ENCODE peak calls at places on chromosomes 5 and 9, in four cellular contexts. B is T follicular helper cell; A is GM04504; S is stimulated activated CD4-positive, alpha-beta T cell treated with anti-CD3 and anti-CD28 coated beads, Interleukin-4, amount 100 ng/mL, for 24 hours. P is an unnamed sample.

GRCh38 chr5:146047396-146047795 is 58.0 kb downstream of the PLAC8L1 start:
- DNase-seq in B (no peak), A (no peak), S (no peak), P (no peak)

GRCh38 chr9:33101104-33101951 is 24.9 kb upstream of the SMU1 start:
- DNase-seq in B (no peak), A (peak; percentile 68), S (no peak), P (peak; percentile 19)

GRCh38 chr9:123922911-123923310 is 7.0 kb downstream of the DENND1A start:
- DNase-seq in B (no peak), A (no peak), S (no peak), P (no peak)

GRCh38 chr5:124463840-124464239 is 282.6 kb downstream of the ZNF608 start:
- DNase-seq in B (no peak), A (no peak), S (no peak), P (no peak)

GRCh38 chr5:135169753-135170152 is 135.7 kb upstream of the PITX1 start:
- DNase-seq in B (no peak), A (no peak), S (no peak), P (no peak)

GRCh38 chr5:93325946-93326345 is 255.1 kb downstream of the NR2F1-AS1 start:
- DNase-seq in B (no peak), A (no peak), S (no peak), P (no peak)

GRCh38 chr5:180214870-180215737 is 6.1 kb upstream of the RASGEF1C start:
- DNase-seq in B (no peak), A (no peak), S (no peak), P (no peak)

GRCh38 chr9:107929439-107929838 is 439.9 kb upstream of the KLF4 start:
- DNase-seq in B (no peak), A (no peak), S (no peak), P (no peak)